ENCODE peak calls at places on chromosomes 11 and 22, in six cellular contexts. S is MM.1S, K is upper lobe of right lung, Z is lower lobe of right lung, P is RWPE2, T is mammary epithelial cell. E is an unnamed sample. For H3K4me1, the result is how much of the 10 kb centered on the place peaks cover.

GRCh38 chr11:83948205-83948604 is 662.0 kb upstream of the CCDC90B start:
- DNase-seq in Z (no peak), T (no peak), P (no peak), K (no peak), S (no peak), E (no peak)

GRCh38 chr22:20388200-20388599 is 5.8 kb upstream of the ZNF74 start:
- DNase-seq in S (peak), T (no peak), K (no peak), P (no peak), Z (no peak), E (no peak)

GRCh38 chr11:103609117-103610066 is 427.0 kb upstream of the DDI1 start:
- DNase-seq in K (no peak), P (no peak), S (no peak), T (peak), Z (no peak), E (peak)

GRCh38 chr11:117703209-117703608 is 93.8 kb downstream of the DSCAML1 start:
- DNase-seq in K (no peak), S (no peak), Z (no peak), T (no peak), P (no peak), E (no peak)

GRCh38 chr11:31940396-31941037 is 129.4 kb upstream of the PAX6 start:
- DNase-seq in K (no peak), Z (no peak), T (no peak), S (no peak), P (no peak), E (no peak)

GRCh38 chr11:36164522-36165250 is 124.5 kb downstream of the COMMD9 start:
- DNase-seq in P (no peak), K (no peak), T (no peak), S (no peak), Z (no peak), E (no peak)

GRCh38 chr11:8229299-8230177 is 34.1 kb downstream of the LMO1 start:
- DNase-seq in T (peak), Z (peak), S (no peak), K (peak), P (peak), E (peak)

GRCh38 chr11:116415095-116415494 is 357.7 kb downstream of the BUD13 start:
- DNase-seq in T (no peak), K (no peak), Z (no peak), P (no peak), S (no peak), E (no peak)

GRCh38 chr11:27720277-27720830 is 20.1 kb upstream of the BDNF start:
- DNase-seq in Z (no peak), P (no peak), K (no peak), S (no peak), T (peak), E (peak)

GRCh38 chr22:44137415-44137814 is 43.3 kb upstream of the PARVG start:
- DNase-seq in K (no peak), S (no peak), T (no peak), Z (no peak), P (no peak), E (no peak)
- TF ChIP-seq CTCF in K (no peak), S (no peak), T (no peak), Z (no peak), P (no peak), E (no peak)

DNA sequence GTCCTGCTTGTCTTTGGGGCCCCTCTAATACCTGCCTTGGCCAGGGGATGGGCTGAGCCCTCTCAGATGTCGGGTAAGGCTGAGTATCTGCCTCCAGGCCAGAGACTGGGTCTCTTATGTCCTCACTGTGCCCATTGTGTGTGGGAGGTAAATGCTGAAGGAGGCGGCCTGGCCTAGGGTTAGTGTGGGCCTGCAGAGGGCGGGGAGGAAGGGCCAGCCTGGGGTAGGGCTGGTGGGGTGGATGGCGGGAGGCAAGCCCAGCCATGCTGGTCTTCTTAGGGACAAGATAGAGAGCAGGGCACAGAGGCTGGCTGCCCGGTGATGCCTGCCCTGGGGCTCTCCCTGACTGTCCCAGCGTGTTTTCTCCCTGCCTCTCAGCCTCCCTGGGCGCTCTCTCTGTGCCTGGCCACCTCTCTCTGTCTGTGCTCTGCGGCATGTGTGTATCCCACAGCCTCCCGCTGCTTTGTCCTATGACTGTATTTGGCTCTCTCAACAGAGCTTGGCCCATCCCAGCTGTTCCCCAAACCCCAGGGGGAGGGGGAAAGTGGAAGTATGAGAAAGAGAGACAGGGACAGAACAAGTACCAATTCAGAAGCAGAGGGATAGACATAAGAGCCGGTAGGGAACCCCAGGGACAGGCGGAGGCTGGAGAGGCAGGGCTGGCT is 57.0 kb downstream of the PDE2A start:
- DNase-seq in T (no peak), S (no peak), P (no peak), Z (no peak), K (no peak), E (no peak)
- H3K4me1 ChIP-seq in T (under half), S (under half), P (under half), Z (under half), K (under half), E (under half)

DNA sequence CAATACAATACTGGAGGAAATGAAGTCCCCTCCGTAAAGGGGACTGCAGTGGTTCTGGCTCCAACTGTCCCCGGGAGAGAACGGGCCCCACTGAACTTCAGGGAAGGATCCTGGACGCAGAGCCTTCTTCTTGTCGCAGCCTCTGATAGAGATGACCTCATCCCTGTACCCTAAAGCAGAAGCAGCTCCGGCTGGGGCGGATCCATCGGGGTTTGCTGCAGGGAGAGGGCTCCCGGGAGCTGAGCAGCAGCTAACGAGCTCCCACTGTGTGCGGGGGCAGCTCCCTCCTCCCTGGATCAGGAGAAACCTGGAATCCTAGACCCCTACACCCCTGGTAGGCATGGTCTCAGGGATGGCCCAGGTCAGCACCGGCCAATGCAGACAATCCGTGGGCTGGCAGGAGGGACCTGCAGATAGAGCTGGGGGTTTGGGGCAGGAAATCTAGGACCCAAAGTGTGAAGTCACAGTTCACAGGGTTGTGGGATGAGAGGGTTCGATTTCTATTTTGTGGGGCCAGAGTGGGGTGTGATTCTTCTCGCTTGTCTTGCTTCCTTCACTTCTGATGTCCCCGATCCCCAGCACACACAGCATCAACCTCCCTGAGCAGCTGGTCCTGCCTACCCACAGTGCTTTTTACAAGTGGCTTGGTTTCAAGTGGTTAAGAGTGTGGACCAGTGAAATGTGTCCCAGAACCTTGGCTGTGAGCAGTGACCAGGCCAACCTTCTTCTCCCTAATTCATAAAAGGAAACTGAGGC is 12.9 kb downstream of the KIAA0930 start:
- DNase-seq in T (no peak), P (no peak), Z (peak), K (no peak), S (no peak), E (no peak)
- H3K27ac ChIP-seq in T (no peak), P (no peak), Z (peak), K (no peak), S (no peak), E (no peak)

DNA sequence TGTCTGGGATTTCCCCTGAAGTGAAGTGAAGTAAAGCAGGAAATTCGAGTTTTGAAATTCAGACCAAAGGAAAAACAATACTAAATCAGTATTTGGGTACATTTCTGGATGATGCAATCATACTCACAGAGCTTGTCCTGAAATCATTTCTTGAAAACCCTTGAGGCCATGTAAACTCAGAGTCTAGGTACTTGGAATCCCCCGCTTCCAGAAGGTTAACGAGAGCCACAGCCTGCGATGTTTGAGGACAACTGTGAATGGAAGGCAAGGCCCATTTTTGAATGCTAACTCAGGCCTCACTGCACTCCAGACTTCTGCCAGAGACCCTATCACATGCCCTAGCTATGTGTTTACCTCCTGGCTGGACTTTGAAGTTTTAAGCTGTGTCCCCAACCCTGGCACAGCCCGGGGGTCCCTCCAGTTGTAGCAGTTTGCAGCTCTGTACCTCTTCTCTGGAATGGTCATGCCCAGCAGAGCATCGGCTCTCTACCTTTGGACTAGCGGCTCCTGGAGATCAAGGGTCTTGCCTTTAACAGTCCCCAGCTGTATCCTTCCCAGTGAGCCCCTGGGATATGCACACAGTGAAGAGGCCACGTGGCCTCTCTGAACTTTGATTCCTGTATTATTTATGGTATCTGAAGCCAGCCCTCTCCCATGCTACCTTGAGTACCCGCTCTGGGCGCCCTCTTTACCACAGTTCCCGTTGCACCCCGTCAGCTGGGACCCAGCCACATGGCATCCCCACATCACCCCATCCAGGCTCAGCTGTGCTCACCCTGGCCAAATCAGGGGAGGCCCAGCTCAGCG is 5.6 kb upstream of the FTH1 start:
- DNase-seq in K (peak), P (no peak), Z (no peak), T (peak), S (no peak), E (peak)
- TF ChIP-seq CTCF in K (no peak), P (no peak), Z (no peak), T (no peak), S (no peak), E (no peak)

GRCh38 chr11:75273989-75274391 is 33.4 kb downstream of the TPBGL start:
- DNase-seq in K (peak), T (no peak), P (peak), Z (no peak), S (no peak), E (no peak)
- H3K4me1 ChIP-seq in K (under half), T (under half), P (under half), Z (under half), S (under half), E (under half)

GRCh38 chr22:46753360-46753759 is 9.1 kb upstream of the TBC1D22A start:
- DNase-seq in Z (no peak), S (no peak), P (no peak), K (no peak), T (no peak), E (no peak)

GRCh38 chr22:46753761-46754109 is 8.7 kb upstream of the TBC1D22A start:
- DNase-seq in S (no peak), Z (no peak), K (no peak), T (no peak), P (no peak), E (no peak)

GRCh38 chr22:46754110-46754799 is 8.2 kb upstream of the TBC1D22A start:
- DNase-seq in Z (peak), P (peak), T (peak), K (peak), S (no peak), E (peak)

GRCh38 chr22:46752286-46752685 is 10.2 kb upstream of the TBC1D22A start:
- DNase-seq in Z (no peak), T (no peak), K (no peak), S (no peak), P (no peak), E (no peak)

GRCh38 chr22:46752911-46753310 is 9.5 kb upstream of the TBC1D22A start:
- DNase-seq in P (no peak), T (no peak), Z (no peak), S (no peak), K (no peak), E (no peak)
- H3K27ac ChIP-seq in P (peak), T (no peak), Z (peak), S (no peak), K (peak), E (no peak)

E was measured in foreskin keratinocyte.